ENCODE peak calls at places on chromosomes 12 and 14, in four cellular contexts. B is H1, C is HepG2, Z is HCT116. U is an unnamed sample.
A peak's percentile ranks its signal among the peaks of the same experiment; 100 is the strongest.

GRCh38 chr14:84468153-84468552 is 1061.8 kb upstream of the FLRT2 start:
- DNase-seq in C (no peak), Z (no peak), B (no peak), U (no peak)

GRCh38 chr12:65171870-65172269 is 2.5 kb downstream of the LEMD3 start:
- DNase-seq in Z (no peak), B (no peak), C (no peak), U (no peak)

GRCh38 chr12:58293308-58293983 is 352.1 kb downstream of the ATP23 start:
- DNase-seq in B (no peak), Z (no peak), C (no peak), U (no peak)

GRCh38 chr14:47392351-47392750 is 283.1 kb downstream of the MDGA2 start:
- DNase-seq in C (no peak), Z (no peak), B (no peak), U (no peak)

GRCh38 chr14:63777024-63777423 is 49.2 kb upstream of the SGPP1 start:
- DNase-seq in B (no peak), C (peak; percentile 32), Z (peak; percentile 13), U (no peak)

GRCh38 chr14:22026527-22026926 is 352.9 kb upstream of the OR4E1 start:
- DNase-seq in Z (no peak), C (no peak), B (no peak), U (no peak)

GRCh38 chr14:95222151-95222631 is 64.9 kb upstream of the DICER1 start:
- DNase-seq in C (peak; percentile 6), B (no peak), Z (no peak), U (no peak)

GRCh38 chr14:102980409-102980810 is 57.9 kb downstream of the AMN start:
- DNase-seq in B (no peak), Z (no peak), C (no peak), U (no peak)

GRCh38 chr12:19683178-19683927 is 244.1 kb downstream of the AEBP2 start:
- DNase-seq in Z (no peak), B (no peak), C (peak; percentile 3), U (no peak)

GRCh38 chr12:66799548-66799947 is 120.7 kb upstream of the GRIP1 start:
- DNase-seq in Z (no peak), B (no peak), C (no peak), U (no peak)

GRCh38 chr12:47378907-47379306 is 299.1 kb upstream of the AMIGO2 start:
- DNase-seq in Z (no peak), B (no peak), C (no peak), U (no peak)

GRCh38 chr12:120327593-120327992 is at the start of gene PLA2G1B:
- DNase-seq in C (peak; percentile 44), B (no peak), Z (no peak), U (no peak)

GRCh38 chr12:126873701-126874100 is 1393.3 kb upstream of the TMEM132C start:
- DNase-seq in C (no peak), B (no peak), Z (no peak), U (no peak)

GRCh38 chr12:59181378-59181777 is 261.1 kb upstream of the LRIG3 start:
- DNase-seq in C (no peak), Z (no peak), B (no peak), U (no peak)

GRCh38 chr14:45112886-45113772 is 21.2 kb downstream of the FKBP3 start:
- DNase-seq in B (no peak), Z (no peak), C (peak; percentile 53), U (no peak)
- TF ChIP-seq CEBPB in B (no peak), Z (no peak), C (no peak), U (no peak)

DNA sequence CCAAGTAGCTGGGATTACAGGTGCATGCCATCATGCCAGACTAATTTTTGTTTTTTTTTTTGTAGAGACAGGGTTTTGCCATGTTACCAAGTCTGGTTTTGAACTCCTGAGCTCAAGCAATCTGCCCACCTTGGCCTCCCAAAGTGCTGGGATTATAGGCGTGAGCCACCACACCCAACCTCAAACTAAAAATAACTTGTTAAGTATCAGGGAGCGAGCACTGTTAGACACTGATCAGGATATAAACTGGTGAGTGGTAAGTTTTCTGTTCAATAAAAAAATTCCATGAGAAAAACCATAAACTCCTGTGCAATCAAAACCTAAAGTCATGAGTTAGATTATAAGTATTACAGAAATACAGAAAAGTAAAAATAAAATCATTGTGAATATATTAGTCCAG is 44.6 kb upstream of the SYCP3 start:
- DNase-seq in Z (no peak), B (no peak), C (no peak), U (no peak)
- TF ChIP-seq ZNF274 in Z (no peak), B (no peak), C (no peak), U (no peak)

GRCh38 chr12:49983892-49984291 is 11.1 kb downstream of the AQP6 start:
- DNase-seq in B (no peak), C (no peak), Z (no peak), U (peak; percentile 30)
- TF ChIP-seq SIN3A in B (no peak), C (no peak), Z (no peak), U (peak; percentile 47)

GRCh38 chr12:132471011-132471857 is 18.7 kb upstream of the FBRSL1 start:
- DNase-seq in Z (no peak), B (no peak), C (peak; percentile 99), U (peak; percentile 78)

GRCh38 chr12:132474237-132474741 is 15.7 kb upstream of the FBRSL1 start:
- DNase-seq in C (no peak), B (no peak), Z (no peak), U (no peak)

GRCh38 chr12:132471858-132472255 is 18.1 kb upstream of the FBRSL1 start:
- DNase-seq in C (no peak), Z (no peak), B (no peak), U (no peak)

GRCh38 chr12:132470417-132470816 is 19.5 kb upstream of the FBRSL1 start:
- DNase-seq in C (no peak), Z (no peak), B (no peak), U (no peak)

GRCh38 chr12:132472386-132472785 is 17.6 kb upstream of the FBRSL1 start:
- DNase-seq in B (no peak), Z (no peak), C (no peak), U (no peak)
- TF ChIP-seq CEBPB in B (no peak), Z (no peak), C (no peak), U (no peak)

DNA sequence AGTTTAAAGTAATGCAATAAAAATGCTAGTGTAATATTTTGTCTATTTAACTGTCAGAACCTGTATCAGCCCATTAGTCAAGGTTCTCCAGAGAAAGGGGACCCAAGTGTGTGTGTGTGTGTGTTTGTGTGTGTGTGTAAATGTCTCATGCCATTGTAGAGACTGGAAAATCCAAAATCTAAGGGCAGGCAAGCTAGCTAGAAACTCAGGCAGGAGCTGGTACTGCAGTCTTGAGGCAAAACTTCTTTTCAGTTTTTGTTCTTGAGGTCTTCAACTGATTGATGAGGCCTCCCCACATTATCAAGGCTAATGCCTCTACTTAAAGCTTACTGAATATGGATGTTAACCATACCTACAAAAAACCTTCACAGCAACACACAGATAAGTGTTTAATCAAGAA is 126.7 kb downstream of the PRKD1 start:
- DNase-seq in C (no peak), B (no peak), Z (no peak), U (no peak)
- TF ChIP-seq ZNF274 in C (no peak), B (no peak), Z (no peak), U (no peak)

DNA sequence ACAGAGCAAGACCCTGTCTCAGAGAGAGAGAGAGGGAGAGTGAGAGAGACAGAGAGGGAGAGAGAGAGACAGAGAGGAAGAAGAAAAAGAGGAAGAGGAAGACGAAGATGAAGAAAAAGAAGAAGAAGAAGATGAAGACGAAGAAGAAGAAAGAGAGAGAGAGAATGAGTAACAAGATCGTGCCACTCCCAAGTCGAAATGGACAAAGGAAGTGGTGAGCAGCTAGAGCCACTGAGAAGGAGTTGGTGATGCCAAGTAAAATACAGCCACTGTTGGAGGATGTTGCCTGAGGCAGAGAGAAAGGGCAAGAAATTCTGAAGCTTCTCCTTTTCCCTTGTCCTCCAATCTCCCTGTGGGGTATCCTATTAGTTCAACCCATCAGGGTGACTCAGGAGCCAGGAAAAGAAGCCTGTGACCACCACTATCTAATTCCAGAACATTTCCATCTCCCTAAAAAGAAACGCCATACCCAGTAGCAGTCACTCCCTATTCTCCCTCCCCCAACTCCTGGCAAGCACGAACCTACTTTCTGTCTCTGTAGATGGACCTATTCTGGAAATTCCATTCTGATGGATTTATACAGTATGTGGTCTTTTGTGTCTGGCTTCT is 12.6 kb upstream of the ANAPC5 start:
- DNase-seq in C (no peak), Z (no peak), B (no peak), U (no peak)
- TF ChIP-seq SIN3A in C (no peak), Z (no peak), B (no peak), U (no peak)

GRCh38 chr12:68497702-68498101 is 113.0 kb upstream of the RAP1B start:
- DNase-seq in B (no peak), C (no peak), Z (peak; percentile 23), U (no peak)
- TF ChIP-seq CEBPB in B (no peak), C (no peak), Z (no peak), U (no peak)

DNA sequence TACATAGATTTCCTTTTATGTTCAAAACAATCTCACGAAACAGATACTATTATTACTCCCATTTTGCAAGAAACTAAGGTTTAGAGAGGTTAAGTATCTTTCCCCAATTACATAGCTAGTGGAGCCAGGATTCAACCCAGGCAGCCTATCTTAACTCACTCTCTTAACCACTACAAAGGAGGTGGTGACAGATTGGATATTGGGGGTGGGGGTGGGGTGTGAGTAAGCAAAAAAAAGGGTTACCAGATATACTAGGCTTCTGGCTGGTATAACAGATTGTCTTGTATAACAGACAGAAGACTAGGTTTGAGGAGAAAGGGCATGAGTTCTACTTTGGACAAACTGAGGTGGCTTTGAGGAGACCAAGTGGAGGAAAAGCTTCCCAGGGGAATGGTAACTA is 2.1 kb downstream of the GMFB start:
- DNase-seq in B (no peak), C (no peak), Z (no peak), U (peak; percentile 43)
- TF ChIP-seq ZNF274 in B (no peak), C (no peak), Z (no peak), U (no peak)

DNA sequence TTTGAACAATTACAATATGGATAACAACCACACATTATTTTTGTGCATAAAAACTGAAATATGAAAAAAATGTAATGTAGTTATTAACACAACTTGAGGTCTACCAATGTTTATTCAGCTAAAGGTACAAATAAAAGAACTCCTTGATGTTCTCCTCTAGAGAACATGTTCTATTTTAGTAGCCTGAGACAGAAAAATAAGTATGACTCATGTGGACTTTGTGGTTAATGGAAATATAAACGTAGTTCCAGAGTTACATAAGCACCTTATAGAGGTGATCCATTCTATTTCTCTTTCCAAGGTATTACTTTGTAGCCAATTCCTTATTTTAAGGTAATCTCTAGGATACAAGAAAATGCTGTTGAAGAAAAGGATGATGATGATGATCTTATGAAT is 25.7 kb downstream of the ALKBH1 start:
- DNase-seq in B (no peak), C (peak; percentile 27), Z (no peak), U (no peak)
- TF ChIP-seq SIN3A in B (no peak), C (no peak), Z (no peak), U (no peak)

U was measured in K562.